ENCODE peak calls at places on chromosomes 4 and X, in seven cellular contexts. F is HepG2, H is H1, C is SK-N-SH, G is K562, N is GM12878, P is GM12892. L is an unnamed sample.

GRCh38 chr4:77911842-77912450 is 49.3 kb downstream of the MRPL1 start:
- DNase-seq in P (no peak), C (no peak), G (no peak), H (no peak), F (no peak), N (peak), L (no peak)

GRCh38 chrX:47662144-47662657 is 3.2 kb upstream of the UXT start:
- DNase-seq in C (no peak), G (peak), F (no peak), H (no peak), P (no peak), N (no peak), L (no peak)

GRCh38 chrX:40864972-40865371 is 129.6 kb upstream of the MED14 start:
- DNase-seq in H (no peak), C (no peak), F (no peak), P (no peak), N (no peak), G (no peak), L (no peak)

GRCh38 chr4:55435136-55435535 is 39.4 kb downstream of the TMEM165 start:
- DNase-seq in G (peak), P (no peak), C (no peak), F (no peak), N (peak), H (no peak), L (no peak)

GRCh38 chr4:61994036-61994435 is 793.9 kb downstream of the ADGRL3 start:
- DNase-seq in N (no peak), P (no peak), G (no peak), H (no peak), C (no peak), F (no peak), L (no peak)

GRCh38 chr4:112916868-112917267 is 132.6 kb upstream of the ANK2 start:
- DNase-seq in C (no peak), P (no peak), H (no peak), F (no peak), G (no peak), N (no peak), L (no peak)

GRCh38 chr4:124105212-124105611 is 607.3 kb downstream of the ANKRD50 start:
- DNase-seq in G (no peak), F (no peak), P (no peak), C (no peak), N (no peak), H (no peak), L (no peak)

GRCh38 chr4:25310066-25310824 is 2.3 kb upstream of the ZCCHC4 start:
- DNase-seq in F (no peak), G (no peak), P (no peak), N (peak), C (no peak), H (no peak), L (no peak)

GRCh38 chr4:127622923-127623754 is 9.6 kb upstream of the INTU start:
- DNase-seq in C (peak), N (no peak), F (peak), G (no peak), P (peak), H (peak), L (no peak)

GRCh38 chr4:99591757-99592156 is 17.1 kb downstream of the MTTP start:
- DNase-seq in G (no peak), F (no peak), P (no peak), H (no peak), C (no peak), N (no peak), L (no peak)

GRCh38 chr4:165383757-165384156 is 4.9 kb downstream of the CPE start:
- DNase-seq in P (no peak), N (no peak), F (no peak), C (no peak), G (no peak), H (no peak), L (no peak)

GRCh38 chrX:139020793-139021192 is 309.3 kb upstream of the FGF13 start:
- DNase-seq in F (no peak), C (no peak), P (no peak), G (no peak), H (no peak), N (no peak), L (no peak)

GRCh38 chr4:186948361-186949291 is 225.0 kb upstream of the FAT1 start:
- DNase-seq in N (no peak), G (no peak), F (no peak), P (no peak), C (peak), H (peak), L (no peak)

GRCh38 chr4:80989921-80990544 is 40.5 kb upstream of the BMP3 start:
- DNase-seq in G (peak), N (peak), P (no peak), F (peak), C (peak), H (peak), L (peak)

GRCh38 chr4:181350578-181351420 is 892.4 kb upstream of the TENM3 start:
- DNase-seq in F (no peak), H (no peak), P (no peak), G (no peak), C (no peak), N (no peak), L (no peak)

GRCh38 chr4:142281999-142282398 is 564.1 kb downstream of the INPP4B start:
- DNase-seq in F (no peak), C (no peak), N (no peak), G (no peak), H (no peak), P (no peak), L (no peak)

GRCh38 chrX:11787564-11787963 is 29.5 kb downstream of the MSL3 start:
- DNase-seq in P (no peak), C (peak), G (peak), N (no peak), F (peak), H (peak), L (no peak)

GRCh38 chrX:47145408-47146120 is 543 bp downstream of the RBM10 start:
- DNase-seq in H (no peak), N (no peak), F (no peak), P (peak), C (peak), G (peak), L (no peak)

GRCh38 chrX:39445336-39445735 is 644.1 kb downstream of the MID1IP1 start:
- DNase-seq in C (no peak), N (no peak), G (peak), F (no peak), H (peak), P (no peak), L (no peak)

GRCh38 chrX:149540133-149540620 is 635 bp upstream of the EOLA1 start:
- DNase-seq in N (no peak), P (peak), G (peak), F (peak), C (peak), H (peak), L (peak)
- TF ChIP-seq TAF1 in N (no peak), P (no peak), G (no peak), F (no peak), C (no peak), H (no peak), L (no peak)

DNA sequence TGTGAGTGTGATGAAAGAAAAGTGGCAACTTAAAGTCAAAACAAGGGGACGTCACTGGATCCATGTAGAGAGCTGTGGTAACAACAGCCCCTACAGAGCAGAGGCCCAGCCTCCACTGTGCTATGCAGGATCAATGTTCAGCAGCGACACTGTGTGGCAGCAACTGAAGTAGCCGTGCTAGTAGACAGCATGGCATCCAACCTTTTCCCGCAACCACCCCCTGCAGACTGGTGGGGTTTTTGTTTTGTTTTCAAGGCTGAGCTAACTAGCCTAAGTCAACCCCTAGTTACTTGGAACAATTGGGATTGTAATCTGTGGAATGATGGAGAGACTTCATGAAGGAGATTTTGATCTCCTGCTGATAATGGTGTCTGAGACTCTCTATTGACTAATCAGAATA is 44.4 kb upstream of the PPARGC1A start:
- DNase-seq in P (no peak), C (no peak), N (no peak), H (no peak), F (no peak), G (no peak), L (no peak)
- TF ChIP-seq TAF1 in P (no peak), C (no peak), N (no peak), H (no peak), F (no peak), G (no peak), L (no peak)

GRCh38 chr4:4330794-4331193 is 40.7 kb downstream of the ZBTB49 start:
- DNase-seq in H (no peak), F (no peak), N (no peak), G (no peak), C (no peak), P (no peak), L (no peak)

GRCh38 chr4:4332529-4332928 is 42.5 kb downstream of the ZBTB49 start:
- DNase-seq in H (no peak), C (no peak), G (no peak), P (no peak), F (no peak), N (no peak), L (no peak)

GRCh38 chr4:4334798-4335520 is 44.9 kb downstream of the ZBTB49 start:
- DNase-seq in P (peak), H (peak), C (peak), G (peak), N (no peak), F (peak), L (peak)

GRCh38 chr4:4329496-4329895 is 39.4 kb downstream of the ZBTB49 start:
- DNase-seq in H (no peak), C (no peak), G (no peak), F (no peak), P (no peak), N (no peak), L (no peak)

GRCh38 chr4:4333265-4333706 is 43.2 kb downstream of the ZBTB49 start:
- DNase-seq in C (no peak), N (no peak), G (no peak), P (no peak), H (no peak), F (no peak), L (no peak)
- TF ChIP-seq TAF1 in C (no peak), N (no peak), G (no peak), P (no peak), H (no peak), F (no peak), L (no peak)

DNA sequence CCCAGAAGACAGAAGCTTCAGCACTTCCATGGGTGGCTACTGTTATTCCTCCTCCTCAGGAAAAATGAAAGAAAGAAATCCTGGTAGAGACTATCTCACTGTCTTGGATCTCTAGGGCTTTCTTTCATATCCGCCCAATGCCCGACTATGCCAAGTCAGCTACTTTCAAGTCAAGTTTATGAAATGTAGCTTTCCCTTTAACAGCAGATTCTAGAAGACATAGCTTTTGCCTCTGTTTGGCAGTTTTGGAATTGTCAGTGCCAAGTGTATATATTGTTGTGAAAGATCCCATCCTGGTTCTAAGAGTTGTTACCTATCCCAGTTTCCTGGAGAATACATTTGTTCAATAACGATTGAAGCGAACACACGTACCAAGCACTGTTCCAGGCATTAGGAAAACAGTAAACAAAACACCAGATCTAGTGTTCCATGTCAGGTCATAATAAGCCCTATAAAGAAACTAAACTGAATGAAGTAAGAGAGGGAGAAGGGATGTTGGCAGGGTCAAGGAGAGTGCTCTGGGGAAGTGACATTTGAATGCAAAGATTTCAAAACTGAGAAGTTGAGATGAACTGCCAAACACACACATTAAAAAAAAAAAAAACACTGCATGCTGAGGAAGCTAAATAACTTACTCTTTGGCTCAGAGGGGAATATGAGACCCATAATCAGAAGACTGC is 14.5 kb upstream of the ENAM start:
- DNase-seq in N (no peak), G (no peak), C (no peak), P (no peak), F (no peak), H (no peak), L (no peak)
- TF ChIP-seq TAF1 in N (no peak), G (no peak), C (no peak), P (no peak), F (no peak), H (no peak), L (no peak)

DNA sequence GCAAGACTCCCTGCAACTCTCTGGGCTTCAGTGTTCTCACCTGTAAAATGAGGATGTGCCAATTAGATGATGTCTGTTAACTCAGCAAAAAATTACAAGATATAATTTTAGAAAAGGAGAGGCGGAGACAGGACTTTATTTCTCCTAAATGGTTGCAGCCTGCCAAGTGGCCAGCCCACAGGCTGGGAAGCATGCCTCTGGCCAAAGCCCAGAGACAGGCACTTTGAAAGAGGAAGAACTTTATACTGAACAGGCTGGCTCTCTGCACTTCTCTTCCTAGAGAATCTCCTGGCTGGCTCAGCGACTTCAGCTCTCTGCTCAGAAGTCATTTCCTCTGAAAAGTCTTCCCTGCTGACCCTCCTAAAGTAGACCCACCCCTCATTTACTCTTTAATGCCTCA is 3.7 kb downstream of the PRDM5 start:
- DNase-seq in H (no peak), F (no peak), P (no peak), C (no peak), G (no peak), N (no peak), L (no peak)
- TF ChIP-seq TAF1 in H (no peak), F (no peak), P (no peak), C (no peak), G (no peak), N (no peak), L (no peak)

GRCh38 chr4:74671074-74671698 is 123.1 kb downstream of the BTC start:
- DNase-seq in C (peak), H (peak), N (no peak), F (peak), G (peak), P (no peak), L (no peak)
- TF ChIP-seq TAF1 in C (no peak), H (no peak), N (no peak), F (no peak), G (no peak), P (no peak), L (no peak)

GRCh38 chrX:10015711-10016515 is 48.8 kb downstream of the CLDN34 start:
- DNase-seq in G (no peak), N (no peak), C (peak), P (no peak), H (peak), F (no peak), L (no peak)
- TF ChIP-seq TAF1 in G (no peak), N (no peak), C (no peak), P (no peak), H (peak), F (no peak), L (no peak)

DNA sequence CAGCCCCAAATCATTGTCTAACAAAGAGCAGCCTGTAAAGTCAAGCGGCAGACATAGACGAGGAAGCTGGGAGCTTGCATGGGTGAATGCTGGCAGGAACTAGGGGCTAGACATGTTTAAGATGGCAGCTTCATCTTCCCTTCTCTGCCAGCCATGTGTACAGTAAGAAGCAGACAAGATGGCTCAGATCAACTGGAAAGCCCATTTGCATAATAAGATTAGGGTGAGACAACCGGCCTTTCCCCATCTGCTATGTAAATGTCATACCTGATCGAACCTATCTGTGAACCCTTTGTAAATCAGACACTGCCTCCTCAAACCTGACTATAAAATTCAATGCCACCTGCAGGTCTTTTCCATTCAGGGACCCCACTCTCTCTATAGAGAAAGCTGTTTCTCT is 22.8 kb upstream of the HADH start:
- DNase-seq in F (no peak), C (no peak), H (no peak), P (no peak), G (no peak), N (no peak), L (no peak)
- TF ChIP-seq TAF1 in F (no peak), C (no peak), H (no peak), P (no peak), G (no peak), N (no peak), L (no peak)

DNA sequence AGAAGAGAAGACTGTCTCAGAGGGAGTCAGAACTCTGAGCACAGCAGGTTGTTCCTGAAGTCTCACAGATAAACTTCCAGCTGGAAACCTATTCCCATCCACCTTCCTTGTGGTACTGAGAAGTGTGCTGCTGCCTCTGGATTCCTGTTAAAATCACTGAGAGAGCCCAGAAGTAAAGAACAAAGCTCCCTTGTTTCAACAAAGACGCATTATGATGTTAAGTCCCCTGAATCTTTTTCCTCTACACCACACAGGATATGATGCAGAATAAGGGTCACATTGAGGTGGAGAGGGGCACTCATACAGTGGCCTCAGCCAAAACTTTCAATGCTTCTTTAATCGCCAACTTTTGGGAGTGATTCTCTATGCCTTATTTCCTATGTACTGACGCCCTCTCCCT is 321.0 kb downstream of the OPHN1 start:
- DNase-seq in N (no peak), F (no peak), P (no peak), H (no peak), C (no peak), G (no peak), L (no peak)
- TF ChIP-seq TAF1 in N (no peak), F (no peak), P (no peak), H (no peak), C (no peak), G (no peak), L (no peak)

L was measured in GM12891.